ENCODE peak calls at places on chromosomes 16 and 17, in seven cellular contexts. E is hippocampal formation; M is neural crest cell; U is heart left ventricle; Q is HT-29; V is M059J; Y is activated naive CD8-positive, alpha-beta T cell treated with anti-CD3 and anti-CD28 coated beads, Interleukin-2, amount 50 U/mL, for 24 hours. P is an unnamed sample.

GRCh38 chr17:70332356-70332755 is 163.0 kb downstream of the KCNJ2 start:
- DNase-seq in M (no peak), V (no peak), E (no peak), Y (no peak), U (no peak), Q (no peak), P (no peak)

GRCh38 chr17:27340990-27341595 is 47.2 kb downstream of the WSB1 start:
- DNase-seq in Q (no peak), U (no peak), M (no peak), Y (no peak), V (no peak), E (no peak), P (no peak)

GRCh38 chr17:76363107-76363801 is 9.5 kb upstream of the PRPSAP1 start:
- DNase-seq in Q (no peak), M (no peak), U (no peak), V (no peak), Y (no peak), E (no peak), P (no peak)

GRCh38 chr17:69538795-69539194 is 124.3 kb downstream of the MAP2K6 start:
- DNase-seq in V (no peak), U (no peak), E (no peak), Y (no peak), M (no peak), Q (no peak), P (no peak)

GRCh38 chr17:44926841-44927525 is 11.7 kb upstream of the GFAP start:
- DNase-seq in E (no peak), Y (no peak), U (no peak), M (no peak), V (no peak), Q (no peak), P (no peak)

GRCh38 chr17:57927048-57927723 is 28.0 kb downstream of the CUEDC1 start:
- DNase-seq in Q (no peak), Y (no peak), U (no peak), E (peak; percentile 67), V (peak; percentile 74), M (no peak), P (no peak)

GRCh38 chr17:46847204-46848191 is 3.9 kb upstream of the WNT9B start:
- DNase-seq in Y (no peak), V (no peak), M (no peak), Q (no peak), U (no peak), E (no peak), P (no peak)

GRCh38 chr17:48555183-48555615 is 10.3 kb upstream of the HOXB2 start:
- DNase-seq in E (no peak), V (peak; percentile 96), U (no peak), Q (peak; percentile 73), Y (no peak), M (no peak), P (peak; percentile 79)

GRCh38 chr17:18028114-18028513 is 10.9 kb downstream of the ATPAF2 start:
- DNase-seq in U (no peak), Y (no peak), E (no peak), V (no peak), Q (no peak), M (no peak), P (no peak)

GRCh38 chr16:12646098-12646489 is 157.6 kb downstream of the CPPED1 start:
- DNase-seq in Q (no peak), U (no peak), V (no peak), M (no peak), Y (no peak), E (no peak), P (no peak)

GRCh38 chr17:54903375-54903774 is 2.7 kb downstream of the TOM1L1 start:
- DNase-seq in Q (peak; percentile 56), U (peak; percentile 48), E (no peak), V (no peak), Y (no peak), M (no peak), P (no peak)

GRCh38 chr16:19400709-19401108 is 17.0 kb upstream of the TMC5 start:
- DNase-seq in V (no peak), M (no peak), Y (no peak), Q (no peak), E (no peak), U (no peak), P (no peak)

GRCh38 chr16:51431517-51432241 is 280.6 kb upstream of the SALL1 start:
- DNase-seq in M (no peak), U (no peak), Y (no peak), E (peak; percentile 41), V (peak; percentile 99), Q (peak; percentile 15), P (no peak)

GRCh38 chr16:73058221-73058615 is 10.3 kb upstream of the ZFHX3 start:
- DNase-seq in Y (peak; percentile 45), U (peak; percentile 53), V (peak; percentile 63), M (no peak), Q (peak; percentile 36), E (no peak), P (peak; percentile 26)

GRCh38 chr17:18327556-18327955 is 12.5 kb downstream of the SMCR8 start:
- DNase-seq in Q (no peak), V (no peak), M (no peak), U (no peak), Y (no peak), E (no peak), P (no peak)

GRCh38 chr16:32116080-32116479 is 137.0 kb upstream of the TP53TG3D start:
- DNase-seq in E (no peak), M (no peak), U (no peak), Q (no peak), V (no peak), Y (peak; percentile 14), P (no peak)

GRCh38 chr16:17368951-17369350 is 101.8 kb downstream of the XYLT1 start:
- DNase-seq in U (no peak), E (no peak), V (no peak), Q (no peak), M (no peak), Y (no peak), P (no peak)

GRCh38 chr17:80936218-80936617 is 55.4 kb upstream of the CHMP6 start:
- DNase-seq in M (no peak), Q (no peak), E (no peak), Y (no peak), U (no peak), V (peak; percentile 10), P (no peak)

GRCh38 chr16:50616883-50617629 is 64.1 kb downstream of the SNX20 start:
- DNase-seq in E (no peak), Q (no peak), M (no peak), U (no peak), V (peak; percentile 42), Y (no peak), P (no peak)

GRCh38 chr16:2595376-2596200 is 57.8 kb downstream of the PDPK1 start:
- DNase-seq in M (no peak), E (no peak), V (no peak), U (no peak), Y (no peak), Q (no peak), P (no peak)

GRCh38 chr17:65551641-65552040 is 9.8 kb downstream of the AXIN2 start:
- DNase-seq in M (no peak), E (no peak), Q (no peak), Y (no peak), U (no peak), V (no peak), P (no peak)

GRCh38 chr17:75478508-75478907 is 22.1 kb downstream of the TMEM94 start:
- DNase-seq in E (no peak), Y (no peak), V (no peak), Q (no peak), M (no peak), U (no peak), P (no peak)

GRCh38 chr16:19001788-19002187 is 18.1 kb downstream of the TMC7 start:
- DNase-seq in Y (peak; percentile 3), U (no peak), V (peak; percentile 99), Q (no peak), E (peak; percentile 31), M (no peak), P (peak; percentile 84)

GRCh38 chr16:68234188-68235104 is 1.5 kb downstream of the ESRP2 start:
- DNase-seq in V (no peak), E (no peak), M (no peak), Q (peak; percentile 99), Y (no peak), U (no peak), P (no peak)

GRCh38 chr17:21425736-21426135 is 49.6 kb downstream of the KCNJ12 start:
- DNase-seq in Q (no peak), M (no peak), E (no peak), U (no peak), Y (no peak), V (no peak), P (no peak)

GRCh38 chr16:29871822-29872546 is 9.0 kb upstream of the CDIPT start:
- DNase-seq in V (no peak), U (no peak), M (no peak), Q (no peak), Y (no peak), E (no peak), P (no peak)

GRCh38 chr16:61366006-61366405 is 670.2 kb downstream of the CDH8 start:
- DNase-seq in M (no peak), Y (no peak), U (no peak), V (no peak), Q (no peak), E (no peak), P (no peak)

GRCh38 chr17:9520649-9521435 is 54.8 kb downstream of the STX8 start:
- DNase-seq in V (no peak), U (no peak), M (no peak), E (no peak), Q (no peak), Y (no peak), P (no peak)

GRCh38 chr16:87053016-87053982 is 263.9 kb downstream of the C16orf95 start:
- DNase-seq in U (no peak), M (no peak), V (no peak), Y (no peak), E (no peak), Q (no peak), P (no peak)

GRCh38 chr16:88811600-88811849 is 203 bp downstream of the APRT start:
- DNase-seq in Q (no peak), V (no peak), U (no peak), E (no peak), M (no peak), Y (no peak), P (no peak)

GRCh38 chr17:30454635-30455034 is 22.6 kb upstream of the GOSR1 start:
- DNase-seq in Q (no peak), V (no peak), E (no peak), U (no peak), Y (no peak), M (no peak), P (no peak)